ENCODE peak calls at places on chromosomes 7 and 10, in six cellular contexts. One of them, this sample, is unnamed.

GRCh38 chr7:5248201-5248885 is 34.4 kb upstream of the SLC29A4 start:
- DNase-seq in H9: no peak
- DNase-seq in IMR-90: peak; percentile 21
- DNase-seq in neuronal stem cell: no peak
- DNase-seq in mesenchymal stem cell: no peak
- DNase-seq in H1: no peak
- DNase-seq in this sample: no peak

GRCh38 chr10:95266674-95267095 is 24.1 kb downstream of the PDLIM1 start:
- DNase-seq in H9: no peak
- DNase-seq in IMR-90: peak; percentile 88
- DNase-seq in neuronal stem cell: peak; percentile 56
- DNase-seq in mesenchymal stem cell: peak; percentile 97
- DNase-seq in H1: no peak
- DNase-seq in this sample: peak; percentile 73

GRCh38 chr7:44486693-44487092 is 3.8 kb downstream of the NUDCD3 start:
- DNase-seq in H9: no peak
- DNase-seq in IMR-90: peak; percentile 49
- DNase-seq in neuronal stem cell: no peak
- DNase-seq in mesenchymal stem cell: peak; percentile 72
- DNase-seq in H1: no peak
- DNase-seq in this sample: no peak

GRCh38 chr10:72483452-72483851 is 128.7 kb upstream of the DNAJB12 start:
- DNase-seq in H9: no peak
- DNase-seq in IMR-90: no peak
- DNase-seq in neuronal stem cell: no peak
- DNase-seq in mesenchymal stem cell: no peak
- DNase-seq in H1: no peak
- DNase-seq in this sample: no peak

GRCh38 chr10:43398939-43399871 is 9.8 kb downstream of the HNRNPF start:
- DNase-seq in H9: no peak
- DNase-seq in IMR-90: peak; percentile 72
- DNase-seq in neuronal stem cell: no peak
- DNase-seq in mesenchymal stem cell: peak; percentile 74
- DNase-seq in H1: no peak
- DNase-seq in this sample: peak; percentile 55

GRCh38 chr7:82051641-82052040 is 281.8 kb upstream of the HGF start:
- DNase-seq in H9: no peak
- DNase-seq in IMR-90: no peak
- DNase-seq in neuronal stem cell: no peak
- DNase-seq in mesenchymal stem cell: peak; percentile 26
- DNase-seq in H1: no peak
- DNase-seq in this sample: peak; percentile 55

GRCh38 chr7:130360518-130360917 is 15.9 kb downstream of the CPA5 start:
- DNase-seq in H9: no peak
- DNase-seq in IMR-90: no peak
- DNase-seq in neuronal stem cell: no peak
- DNase-seq in mesenchymal stem cell: no peak
- DNase-seq in H1: no peak
- DNase-seq in this sample: no peak

GRCh38 chr7:80087051-80087767 is 47.4 kb upstream of the GNAI1 start:
- DNase-seq in H9: no peak
- DNase-seq in IMR-90: peak; percentile 82
- DNase-seq in neuronal stem cell: no peak
- DNase-seq in mesenchymal stem cell: peak; percentile 91
- DNase-seq in H1: no peak
- DNase-seq in this sample: peak; percentile 77

GRCh38 chr10:73251683-73252444 is 580 bp downstream of the MRPS16 start:
- DNase-seq in H9: peak; percentile 37
- DNase-seq in IMR-90: no peak
- DNase-seq in neuronal stem cell: peak; percentile 17
- DNase-seq in mesenchymal stem cell: peak; percentile 42
- DNase-seq in H1: no peak
- DNase-seq in this sample: peak; percentile 18

GRCh38 chr10:27344568-27345454 is 104.2 kb upstream of the ACBD5 start:
- DNase-seq in H9: no peak
- DNase-seq in IMR-90: no peak
- DNase-seq in neuronal stem cell: no peak
- DNase-seq in mesenchymal stem cell: no peak
- DNase-seq in H1: no peak
- DNase-seq in this sample: peak; percentile 78

GRCh38 chr10:21191512-21191911 is 294.4 kb upstream of the NEBL start:
- DNase-seq in H9: no peak
- DNase-seq in IMR-90: no peak
- DNase-seq in neuronal stem cell: no peak
- DNase-seq in mesenchymal stem cell: no peak
- DNase-seq in H1: no peak
- DNase-seq in this sample: peak; percentile 62

GRCh38 chr10:27620425-27621397 is 116.6 kb downstream of the RAB18 start:
- DNase-seq in H9: no peak
- DNase-seq in IMR-90: peak; percentile 58
- DNase-seq in neuronal stem cell: no peak
- DNase-seq in mesenchymal stem cell: no peak
- DNase-seq in H1: no peak
- DNase-seq in this sample: peak; percentile 42

GRCh38 chr7:19060870-19061269 is 56.6 kb downstream of the TWIST1 start:
- DNase-seq in H9: no peak
- DNase-seq in IMR-90: peak; percentile 6
- DNase-seq in neuronal stem cell: no peak
- DNase-seq in mesenchymal stem cell: peak; percentile 6
- DNase-seq in H1: no peak
- DNase-seq in this sample: no peak

GRCh38 chr10:112954974-112955735 is 5.1 kb downstream of the TCF7L2 start:
- DNase-seq in H9: no peak
- DNase-seq in IMR-90: no peak
- DNase-seq in neuronal stem cell: no peak
- DNase-seq in mesenchymal stem cell: no peak
- DNase-seq in H1: no peak
- DNase-seq in this sample: no peak

DNA sequence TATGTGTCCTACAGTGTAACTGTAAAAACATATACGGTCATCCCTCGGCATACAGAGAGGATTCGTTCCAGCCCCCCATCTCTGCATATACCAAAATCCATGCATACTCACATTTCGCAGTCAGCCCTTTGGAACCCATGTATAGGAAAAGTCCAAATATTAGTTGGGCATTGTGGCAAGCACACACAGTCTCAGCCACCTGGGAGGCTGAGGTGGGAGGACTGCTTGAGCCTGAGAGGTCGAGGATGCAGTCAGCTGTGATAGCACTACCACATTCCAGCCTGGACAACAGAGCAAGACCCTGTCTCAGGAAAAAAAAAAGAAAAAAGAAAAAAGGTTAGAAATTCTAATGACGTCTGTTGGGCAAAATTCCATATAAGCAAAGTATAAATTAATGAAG is 29.1 kb downstream of the MDH2 start:
- DNase-seq in H9: no peak
- DNase-seq in IMR-90: no peak
- DNase-seq in neuronal stem cell: no peak
- DNase-seq in mesenchymal stem cell: no peak
- DNase-seq in H1: no peak
- DNase-seq in this sample: peak; percentile 43
- H4K91ac ChIP-seq in H9: no peak overlapping the region
- H4K91ac ChIP-seq in IMR-90: no peak overlapping the region
- H4K91ac ChIP-seq in neuronal stem cell: no peak overlapping the region
- H4K91ac ChIP-seq in mesenchymal stem cell: peak overlapping the region; percentile 3
- H4K91ac ChIP-seq in H1: no peak overlapping the region
- H4K91ac ChIP-seq in this sample: no peak overlapping the region

DNA sequence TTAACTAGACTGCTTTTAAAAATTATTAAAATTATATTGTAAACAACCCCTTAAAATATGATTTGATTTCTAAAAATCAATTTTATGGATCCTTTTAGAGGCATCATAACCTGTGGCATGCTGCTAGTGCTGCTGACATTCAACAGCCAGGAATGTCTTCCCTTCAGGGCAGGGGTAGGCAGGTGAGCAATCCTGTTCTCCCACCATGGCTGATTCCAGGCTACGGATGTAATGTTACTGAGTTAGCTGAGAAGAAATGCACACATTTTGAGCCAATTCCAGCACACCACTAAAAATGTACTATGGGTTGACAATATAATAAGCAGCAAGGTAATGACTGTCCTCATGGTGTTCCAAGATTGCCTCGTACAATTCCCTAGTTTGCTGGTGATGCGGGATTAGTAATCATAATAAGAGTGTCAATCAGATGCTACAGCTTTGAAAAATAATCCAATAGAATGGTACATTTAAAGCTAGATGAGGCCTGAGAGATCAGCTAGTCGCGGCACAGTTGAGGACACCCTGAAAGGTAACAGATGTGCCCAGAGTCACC is 108.7 kb upstream of the PRR15 start:
- DNase-seq in H9: no peak
- DNase-seq in IMR-90: no peak
- DNase-seq in neuronal stem cell: no peak
- DNase-seq in mesenchymal stem cell: no peak
- DNase-seq in H1: no peak
- DNase-seq in this sample: peak; percentile 88
- H2BK120ac ChIP-seq in H9: no peak overlapping the region
- H2BK120ac ChIP-seq in IMR-90: no peak overlapping the region
- H2BK120ac ChIP-seq in neuronal stem cell: no peak overlapping the region
- H2BK120ac ChIP-seq in mesenchymal stem cell: no peak overlapping the region
- H2BK120ac ChIP-seq in H1: no peak overlapping the region
- H2BK120ac ChIP-seq in this sample: peak overlapping the region; percentile 78

DNA sequence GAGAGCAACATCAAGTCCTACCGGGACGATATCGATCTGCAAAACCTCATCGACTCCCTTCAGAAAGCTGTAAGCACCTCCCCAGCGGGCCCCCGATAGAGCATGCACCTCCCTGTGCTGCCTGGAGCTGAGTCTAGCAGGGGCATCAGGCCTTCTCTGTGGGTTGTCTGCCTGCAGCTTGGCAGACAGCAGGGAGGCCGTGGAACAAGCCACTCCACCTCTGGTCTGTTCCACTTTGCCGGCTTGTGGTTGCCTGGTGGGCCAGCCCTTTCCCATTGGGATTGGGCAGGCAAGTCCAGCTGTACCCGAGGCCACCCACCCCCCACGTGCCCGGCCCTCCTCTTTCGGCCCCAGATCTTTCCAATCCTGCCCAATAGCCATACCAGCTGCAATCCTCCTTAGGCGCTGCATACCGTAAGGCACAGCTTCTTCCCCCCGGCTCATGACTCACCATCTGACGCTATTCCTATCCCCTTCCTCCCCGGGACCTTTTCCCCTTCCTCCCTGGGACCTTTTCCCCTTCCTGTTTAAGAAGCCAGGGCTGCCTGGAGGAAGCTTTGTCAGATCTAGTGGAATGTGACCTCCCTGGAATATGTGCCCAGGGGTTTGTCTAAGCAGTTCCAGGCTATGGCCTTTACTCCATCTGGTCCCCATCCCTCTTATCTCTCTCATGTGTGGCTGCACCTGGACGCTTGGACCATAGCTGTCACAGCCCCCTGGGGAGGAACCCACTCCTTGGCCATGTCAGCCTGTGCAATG is 28.1 kb upstream of the SH2D4B start:
- DNase-seq in H9: no peak
- DNase-seq in IMR-90: peak; percentile 81
- DNase-seq in neuronal stem cell: no peak
- DNase-seq in mesenchymal stem cell: peak; percentile 91
- DNase-seq in H1: no peak
- DNase-seq in this sample: peak; percentile 97
- H4K91ac ChIP-seq in H9: no peak overlapping the region
- H4K91ac ChIP-seq in IMR-90: peak overlapping the region; percentile 55
- H4K91ac ChIP-seq in neuronal stem cell: no peak overlapping the region
- H4K91ac ChIP-seq in mesenchymal stem cell: peak overlapping the region; percentile 12
- H4K91ac ChIP-seq in H1: no peak overlapping the region
- H4K91ac ChIP-seq in this sample: peak overlapping the region; percentile 88

GRCh38 chr10:76303682-76304316 is 872.4 kb downstream of the LRMDA start:
- DNase-seq in H9: peak; percentile 80
- DNase-seq in IMR-90: peak; percentile 71
- DNase-seq in neuronal stem cell: peak; percentile 65
- DNase-seq in mesenchymal stem cell: peak; percentile 89
- DNase-seq in H1: peak; percentile 62
- DNase-seq in this sample: peak; percentile 21

GRCh38 chr10:76302936-76303656 is 871.7 kb downstream of the LRMDA start:
- DNase-seq in H9: no peak
- DNase-seq in IMR-90: no peak
- DNase-seq in neuronal stem cell: no peak
- DNase-seq in mesenchymal stem cell: peak; percentile 82
- DNase-seq in H1: no peak
- DNase-seq in this sample: no peak

GRCh38 chr10:76299501-76299900 is 868.1 kb downstream of the LRMDA start:
- DNase-seq in H9: no peak
- DNase-seq in IMR-90: no peak
- DNase-seq in neuronal stem cell: no peak
- DNase-seq in mesenchymal stem cell: no peak
- DNase-seq in H1: no peak
- DNase-seq in this sample: peak; percentile 63

GRCh38 chr10:76302491-76302890 is 871.1 kb downstream of the LRMDA start:
- DNase-seq in H9: no peak
- DNase-seq in IMR-90: no peak
- DNase-seq in neuronal stem cell: no peak
- DNase-seq in mesenchymal stem cell: no peak
- DNase-seq in H1: no peak
- DNase-seq in this sample: no peak

DNA sequence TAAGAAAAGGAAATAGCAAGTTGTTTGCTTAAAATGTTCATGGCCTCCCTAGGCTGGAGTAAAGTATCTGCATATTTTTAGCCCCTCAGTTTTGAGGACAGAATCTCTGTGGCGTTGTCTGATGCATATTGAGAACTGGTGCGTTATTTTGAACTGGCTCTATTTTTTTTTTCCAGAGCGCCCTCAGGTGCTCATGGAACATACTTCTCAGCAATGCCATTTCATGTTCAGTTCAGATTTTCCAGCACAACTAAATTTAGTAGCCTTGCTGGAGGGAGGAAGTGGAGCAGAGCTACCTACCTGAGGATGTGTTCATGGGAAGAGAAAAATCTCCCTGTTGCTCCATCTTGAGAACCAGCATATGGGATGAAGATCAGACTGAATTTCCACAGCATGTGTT is 870.5 kb downstream of the LRMDA start:
- DNase-seq in H9: no peak
- DNase-seq in IMR-90: no peak
- DNase-seq in neuronal stem cell: no peak
- DNase-seq in mesenchymal stem cell: no peak
- DNase-seq in H1: no peak
- DNase-seq in this sample: no peak
- H2BK120ac ChIP-seq in H9: no peak overlapping the region
- H2BK120ac ChIP-seq in IMR-90: peak overlapping the region; percentile 28
- H2BK120ac ChIP-seq in neuronal stem cell: no peak overlapping the region
- H2BK120ac ChIP-seq in mesenchymal stem cell: peak overlapping the region; percentile 1
- H2BK120ac ChIP-seq in H1: no peak overlapping the region
- H2BK120ac ChIP-seq in this sample: peak overlapping the region; percentile 14

DNA sequence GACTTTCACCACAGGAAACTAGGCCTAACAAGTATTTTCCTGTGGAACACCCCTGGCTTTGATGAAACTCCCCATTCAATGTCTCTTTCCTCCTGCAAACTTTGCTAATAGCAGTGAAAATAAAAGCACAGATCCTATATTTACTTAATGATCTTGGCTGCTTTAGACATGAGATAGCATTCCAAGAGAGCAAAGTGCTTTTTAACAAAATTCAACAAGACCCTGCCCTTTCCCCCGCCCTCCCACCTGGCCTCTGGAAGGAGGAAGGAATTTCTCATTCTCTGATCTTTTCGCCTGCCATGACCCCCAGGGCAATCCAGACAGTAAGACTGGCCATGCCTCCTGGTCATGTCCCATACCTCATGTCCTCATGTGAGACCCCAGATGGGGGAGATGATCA is 185.7 kb downstream of the KCNMA1 start:
- DNase-seq in H9: no peak
- DNase-seq in IMR-90: no peak
- DNase-seq in neuronal stem cell: no peak
- DNase-seq in mesenchymal stem cell: no peak
- DNase-seq in H1: no peak
- DNase-seq in this sample: no peak
- H4K91ac ChIP-seq in H9: no peak overlapping the region
- H4K91ac ChIP-seq in IMR-90: no peak overlapping the region
- H4K91ac ChIP-seq in neuronal stem cell: no peak overlapping the region
- H4K91ac ChIP-seq in mesenchymal stem cell: no peak overlapping the region
- H4K91ac ChIP-seq in H1: no peak overlapping the region
- H4K91ac ChIP-seq in this sample: peak overlapping the region; percentile 41

This sample was measured in trophoblast cell.